ENCODE peak calls at places on chromosomes 16 and 17, in seven cellular contexts. H is neural progenitor cell; X is neuronal stem cell; N is colonic mucosa; B is CD8-positive, alpha-beta memory T cell; I is left ventricle myocardium inferior; M is adrenal gland. Q is an unnamed sample. For H3K4me1, the result is how much of the 10 kb centered on the place peaks cover.

GRCh38 chr17:8304181-8304910 is 5.7 kb upstream of the ARHGEF15 start:
- DNase-seq in H (no peak), X (no peak), N (no peak), B (no peak), I (no peak), M (no peak), Q (no peak)

GRCh38 chr17:80284631-80285030 is 24.0 kb downstream of the RNF213 start:
- DNase-seq in H (peak), X (no peak), N (no peak), B (no peak), I (no peak), M (no peak), Q (no peak)

GRCh38 chr17:79990051-79990592 is 45.5 kb downstream of the TBC1D16 start:
- DNase-seq in H (no peak), X (no peak), N (peak), B (no peak), I (no peak), M (no peak), Q (peak)

GRCh38 chr16:15653227-15653626 is 3.2 kb downstream of the NDE1 start:
- DNase-seq in H (no peak), X (no peak), N (no peak), B (no peak), I (peak), M (no peak), Q (no peak)

GRCh38 chr16:19609359-19609758 is 53.9 kb downstream of the VPS35L start:
- DNase-seq in H (no peak), X (no peak), N (no peak), B (no peak), I (no peak), M (no peak), Q (no peak)

GRCh38 chr16:30526137-30526822 is at the start of gene ZNF768:
- DNase-seq in H (peak), X (peak), N (peak), B (peak), I (peak), M (peak), Q (no peak)

GRCh38 chr17:36921131-36921851 is 16.0 kb upstream of the LHX1 start:
- DNase-seq in H (peak), X (no peak), N (no peak), B (no peak), I (no peak), M (no peak), Q (no peak)

GRCh38 chr16:90047714-90048346 is 28.6 kb upstream of the DBNDD1 start:
- DNase-seq in H (no peak), X (no peak), N (no peak), B (no peak), I (no peak), M (no peak), Q (no peak)

GRCh38 chr16:73015612-73016487 is 32.1 kb downstream of the ZFHX3 start:
- DNase-seq in H (no peak), X (no peak), N (no peak), B (no peak), I (no peak), M (no peak), Q (no peak)

DNA sequence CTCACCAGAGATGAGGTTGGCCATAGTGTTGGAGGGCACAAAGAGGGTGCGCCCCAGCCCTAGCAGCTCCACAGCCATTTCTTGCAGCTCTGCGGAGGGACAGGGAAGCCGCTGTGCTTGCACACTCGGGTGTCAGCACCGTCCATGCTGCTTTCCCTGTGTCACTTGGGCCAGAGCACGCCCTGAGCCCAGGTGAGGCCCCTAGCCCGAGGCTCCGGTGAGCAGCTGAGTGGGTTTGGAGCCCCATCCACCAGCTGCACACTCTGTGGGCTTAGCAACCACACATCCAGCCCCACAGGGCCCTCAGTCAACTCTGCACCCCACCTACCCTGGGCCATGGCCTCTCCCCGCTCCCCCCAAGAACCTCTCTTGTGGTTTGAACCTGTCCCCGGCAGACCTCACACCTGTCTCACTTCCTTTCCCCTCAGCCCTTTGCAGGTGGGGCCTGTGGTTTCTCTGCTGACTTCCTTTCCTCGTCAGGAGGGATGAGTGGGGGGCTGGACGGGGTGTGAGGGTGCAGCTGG is 20.7 kb downstream of the TMEM235 start:
- DNase-seq in H (no peak), X (no peak), N (peak), B (peak), I (no peak), M (no peak), Q (peak)
- H3K4me1 ChIP-seq in H (under half), X (under half), N (under half), B (half or more), I (under half), M (under half), Q (under half)

DNA sequence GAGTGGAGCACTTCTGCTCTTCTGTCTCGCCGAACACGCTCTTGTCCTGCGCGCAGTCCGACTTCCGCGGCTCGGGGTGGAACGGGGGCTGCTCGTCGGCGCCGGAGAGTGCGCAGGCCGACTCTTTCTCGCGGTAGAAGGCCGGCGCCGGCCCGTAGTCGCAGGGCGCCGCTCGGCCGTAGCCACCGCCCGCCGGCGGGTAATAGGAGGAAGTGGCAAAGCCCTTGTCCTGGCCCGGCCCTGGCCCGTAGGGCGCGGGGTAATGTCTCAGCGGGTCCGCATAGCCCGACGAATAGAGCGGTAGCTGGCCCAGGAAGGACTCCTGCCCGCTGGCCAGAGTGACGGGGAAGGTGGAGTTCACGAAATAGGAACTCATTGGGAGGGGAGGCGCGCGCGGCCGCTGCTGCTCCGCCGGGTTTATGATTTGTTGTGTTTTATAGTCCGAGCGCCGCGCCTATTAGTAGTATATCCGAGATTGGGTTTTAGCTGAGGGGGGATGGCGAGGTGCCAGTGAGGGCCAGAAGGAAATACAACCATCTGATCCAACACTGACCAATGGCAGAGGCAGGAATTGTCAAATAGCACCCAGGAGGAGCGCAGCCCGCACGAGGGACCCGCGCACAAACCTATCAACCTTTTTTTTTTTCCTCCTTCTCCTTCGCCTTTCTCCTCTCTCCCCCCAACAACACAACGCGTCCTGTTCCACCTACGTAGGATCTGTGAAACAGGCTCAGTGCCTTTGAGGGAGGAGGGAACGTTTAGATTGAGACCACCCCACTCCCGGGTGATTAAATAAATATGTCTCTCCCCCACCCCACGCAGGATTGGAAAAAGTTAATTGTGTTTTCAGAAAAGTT is 4.4 kb upstream of the HOXB5 start:
- DNase-seq in H (peak), X (no peak), N (peak), B (peak), I (no peak), M (peak), Q (peak)
- H3K4me3 ChIP-seq in H (no peak), X (no peak), N (peak), B (peak), I (peak), M (peak), Q (peak)

DNA sequence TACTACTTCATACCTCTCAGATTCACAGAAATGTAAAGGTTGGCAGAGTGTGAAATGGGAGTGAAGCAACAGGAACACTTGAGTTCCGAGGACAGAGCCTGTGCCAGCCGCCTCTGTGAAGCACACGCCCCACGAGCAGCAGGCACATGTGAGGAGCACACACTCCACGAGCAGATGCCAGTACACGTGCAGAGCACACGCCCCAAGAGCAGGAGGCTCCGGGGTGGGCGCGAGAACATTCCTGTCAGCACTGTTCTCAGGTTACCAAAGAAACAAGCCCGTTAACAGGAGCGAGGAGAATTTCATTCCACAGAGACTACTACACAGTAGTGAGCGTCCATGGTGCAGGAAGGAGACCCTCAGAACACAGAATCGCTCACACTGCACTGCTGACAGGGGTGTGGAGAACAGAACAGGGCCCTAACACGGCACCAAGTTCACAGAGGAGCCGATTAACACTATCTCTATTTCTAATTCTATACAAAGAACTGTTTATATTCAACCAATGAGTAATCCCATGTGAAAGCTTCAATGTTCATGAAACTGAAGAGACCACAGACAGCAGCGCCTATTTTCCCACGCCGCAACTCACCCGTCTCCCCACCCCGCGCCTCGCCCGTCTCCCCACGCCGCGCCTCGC is 40.1 kb downstream of the KLHDC4 start:
- DNase-seq in H (no peak), X (no peak), N (no peak), B (no peak), I (no peak), M (no peak), Q (no peak)
- H3K27ac ChIP-seq in H (no peak), X (no peak), N (no peak), B (no peak), I (no peak), M (no peak), Q (no peak)

GRCh38 chr17:32489320-32490100 is 2.7 kb downstream of the CDK5R1 start:
- DNase-seq in H (no peak), X (no peak), N (no peak), B (no peak), I (no peak), M (no peak), Q (no peak)
- H3K4me1 ChIP-seq in H (under half), X (under half), N (under half), B (half or more), I (under half), M (under half), Q (under half)

GRCh38 chr16:66844009-66844341 is 239 bp upstream of the CA7 start:
- DNase-seq in H (peak), X (no peak), N (no peak), B (no peak), I (no peak), M (no peak), Q (peak)
- H3K4me3 ChIP-seq in H (peak), X (peak), N (peak), B (no peak), I (peak), M (peak), Q (peak)

GRCh38 chr16:56337858-56338325 is 87.5 kb downstream of the AMFR start:
- DNase-seq in H (no peak), X (no peak), N (no peak), B (no peak), I (no peak), M (no peak), Q (no peak)
- H3K27ac ChIP-seq in H (no peak), X (no peak), N (no peak), B (no peak), I (no peak), M (no peak), Q (no peak)